ENCODE peak calls at places on chromosomes 11 and 22, in nine cellular contexts. Q is HCT116, L is RWPE1, O is heart left ventricle, U is MM.1S, M is upper lobe of right lung, K is cardiac muscle cell, V is mammary epithelial cell, T is pancreas. H is an unnamed sample.

GRCh38 chr22:16387088-16387487 is 205.5 kb downstream of the CCT8L2 start:
- DNase-seq in V (no peak), O (no peak), L (no peak), U (no peak), K (no peak), Q (no peak), T (no peak), M (peak), H (no peak)

GRCh38 chr11:77113382-77114088 is 10.9 kb downstream of the OMP start:
- DNase-seq in L (peak), U (peak), V (no peak), O (no peak), T (no peak), K (peak), M (no peak), Q (no peak), H (no peak)

GRCh38 chr11:117723625-117724024 is 73.4 kb downstream of the DSCAML1 start:
- DNase-seq in K (no peak), Q (no peak), V (no peak), L (no peak), M (peak), T (no peak), U (no peak), O (no peak), H (no peak)

GRCh38 chr11:1751521-1751921 is 1.1 kb upstream of the IFITM10 start:
- DNase-seq in K (no peak), L (no peak), M (peak), V (no peak), T (no peak), O (no peak), Q (no peak), U (no peak), H (no peak)

GRCh38 chr11:103546236-103546635 is 437.0 kb downstream of the DYNC2H1 start:
- DNase-seq in M (no peak), L (peak), K (no peak), O (no peak), V (peak), U (no peak), Q (no peak), T (no peak), H (no peak)

GRCh38 chr11:78822931-78823423 is 248.3 kb upstream of the NARS2 start:
- DNase-seq in M (peak), Q (no peak), O (peak), T (no peak), U (no peak), L (no peak), K (no peak), V (no peak), H (no peak)

GRCh38 chr22:20530368-20531153 is 23.2 kb downstream of the MED15 start:
- DNase-seq in L (peak), T (no peak), Q (peak), V (peak), K (peak), O (no peak), U (no peak), M (no peak), H (no peak)

GRCh38 chr11:73869234-73869949 is 7.3 kb downstream of the COA4 start:
- DNase-seq in Q (no peak), O (no peak), T (no peak), K (no peak), U (peak), L (no peak), V (no peak), M (no peak), H (no peak)

GRCh38 chr11:762421-763072 is 14.7 kb downstream of the GATD1 start:
- DNase-seq in Q (peak), K (peak), V (peak), O (no peak), T (no peak), U (no peak), M (no peak), L (peak), H (no peak)

GRCh38 chr11:68302256-68303054 is 9.9 kb upstream of the LRP5 start:
- DNase-seq in T (no peak), U (no peak), M (no peak), V (peak), K (peak), O (no peak), L (peak), Q (peak), H (no peak)

GRCh38 chr22:46587067-46587471 is 33.1 kb upstream of the GRAMD4 start:
- DNase-seq in U (no peak), M (no peak), Q (no peak), K (no peak), V (no peak), L (no peak), T (no peak), O (no peak), H (no peak)

GRCh38 chr11:72924568-72925190 is 110.5 kb downstream of the ATG16L2 start:
- DNase-seq in Q (peak), O (no peak), K (peak), T (no peak), U (peak), V (peak), M (no peak), L (peak), H (no peak)

GRCh38 chr11:118306556-118306955 is 2.0 kb downstream of the CD3E start:
- DNase-seq in O (no peak), U (no peak), V (no peak), L (no peak), M (no peak), T (no peak), Q (no peak), K (peak), H (no peak)

GRCh38 chr22:30926706-30927105 is 41.9 kb downstream of the MORC2 start:
- DNase-seq in T (no peak), Q (no peak), O (no peak), M (no peak), K (no peak), U (no peak), V (no peak), L (no peak), H (peak)

GRCh38 chr22:20567371-20567847 is 60.0 kb downstream of the MED15 start:
- DNase-seq in U (no peak), V (peak), O (no peak), T (no peak), K (no peak), Q (no peak), M (no peak), L (peak), H (no peak)

GRCh38 chr11:35066783-35067476 is 72.0 kb upstream of the CD44 start:
- DNase-seq in V (no peak), Q (no peak), O (no peak), K (peak), L (no peak), U (peak), T (no peak), M (no peak), H (no peak)

GRCh38 chr11:69448471-69449284 is 32.8 kb upstream of the LINC01488 start:
- DNase-seq in T (no peak), K (no peak), L (no peak), O (no peak), Q (no peak), M (no peak), V (no peak), U (no peak), H (no peak)

GRCh38 chr11:105367129-105367528 is 227.6 kb upstream of the CARD18 start:
- DNase-seq in Q (no peak), T (no peak), O (no peak), U (no peak), M (no peak), L (no peak), K (no peak), V (peak), H (no peak)

GRCh38 chr11:27352781-27353180 is 10.2 kb downstream of the CCDC34 start:
- DNase-seq in V (no peak), K (no peak), O (no peak), M (no peak), L (no peak), Q (no peak), T (no peak), U (no peak), H (no peak)

GRCh38 chr22:49636214-49636613 is 191.5 kb downstream of the BRD1 start:
- DNase-seq in O (no peak), M (no peak), V (no peak), U (no peak), L (no peak), Q (no peak), T (no peak), K (no peak), H (no peak)

GRCh38 chr11:2791521-2792375 is 92.0 kb upstream of the KCNQ1OT1 start:
- DNase-seq in L (no peak), O (peak), Q (no peak), K (no peak), U (no peak), V (no peak), M (peak), T (peak), H (peak)

GRCh38 chr22:47835726-47836125 is 1073.3 kb downstream of the TBC1D22A start:
- DNase-seq in L (peak), T (no peak), V (peak), M (no peak), U (peak), Q (peak), O (no peak), K (peak), H (no peak)

GRCh38 chr11:2512431-2513407 is 67.9 kb downstream of the KCNQ1 start:
- DNase-seq in M (peak), Q (no peak), T (peak), U (no peak), L (no peak), V (no peak), O (peak), K (no peak), H (peak)

GRCh38 chr11:17504330-17505107 is 27.9 kb upstream of the ABCC8 start:
- DNase-seq in L (peak), V (peak), Q (peak), T (peak), K (peak), O (peak), U (peak), M (peak), H (peak)

GRCh38 chr11:115194798-115195101 is 309.5 kb downstream of the CADM1 start:
- DNase-seq in U (peak), O (no peak), K (no peak), L (no peak), Q (no peak), T (no peak), M (no peak), V (no peak), H (no peak)

GRCh38 chr22:16783930-16784354 is 41.3 kb downstream of the XKR3 start:
- DNase-seq in K (no peak), U (peak), V (no peak), T (no peak), L (peak), O (no peak), Q (peak), M (no peak), H (no peak)

GRCh38 chr11:64650923-64651523 is 60.0 kb downstream of the SLC22A12 start:
- DNase-seq in T (no peak), O (no peak), L (peak), V (no peak), Q (peak), U (no peak), M (no peak), K (peak), H (no peak)

DNA sequence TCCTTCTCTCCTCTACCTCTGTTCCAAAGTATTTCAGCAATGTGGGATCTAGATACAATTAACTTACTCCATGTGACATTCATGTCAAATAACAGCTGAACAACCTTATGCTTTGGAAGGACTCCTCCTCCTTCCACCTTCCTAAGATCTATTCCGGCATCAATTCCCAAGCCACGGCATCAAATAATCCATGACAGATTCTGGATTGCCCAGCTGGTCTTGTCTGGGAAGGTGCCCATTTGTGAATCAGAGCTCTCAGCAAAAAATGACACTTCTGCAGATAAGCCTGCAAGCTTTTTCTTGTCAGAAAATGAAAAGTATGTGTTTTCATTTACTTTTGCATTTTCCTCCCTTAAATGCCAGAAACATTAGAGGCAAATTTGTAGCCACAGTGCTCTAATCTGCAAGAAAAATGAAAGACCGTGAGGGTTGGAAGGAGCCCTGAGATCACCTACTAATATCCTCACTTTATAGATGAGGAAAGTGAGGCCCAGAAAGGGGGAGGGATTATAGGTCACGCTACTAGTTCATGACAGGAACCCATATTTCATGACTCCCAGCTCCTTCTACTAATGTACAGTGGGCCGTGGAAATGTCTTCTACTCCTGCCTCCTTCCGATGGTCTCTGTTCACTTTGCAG is 124.0 kb downstream of the ME3 start:
- DNase-seq in K (peak), U (no peak), L (no peak), V (no peak), Q (no peak), O (no peak), T (no peak), M (no peak), H (no peak)
- TF ChIP-seq CTCF in K (no peak), U (no peak), L (no peak), V (no peak), Q (no peak), O (no peak), T (no peak), M (no peak), H (no peak)

GRCh38 chr11:71420455-71421241 is 27.5 kb downstream of the DHCR7 start:
- DNase-seq in M (no peak), T (peak), U (peak), V (peak), L (peak), Q (peak), K (peak), O (no peak), H (no peak)
- TF ChIP-seq CTCF in M (peak), T (peak), U (peak), V (peak), L (peak), Q (peak), K (peak), O (peak), H (peak)

DNA sequence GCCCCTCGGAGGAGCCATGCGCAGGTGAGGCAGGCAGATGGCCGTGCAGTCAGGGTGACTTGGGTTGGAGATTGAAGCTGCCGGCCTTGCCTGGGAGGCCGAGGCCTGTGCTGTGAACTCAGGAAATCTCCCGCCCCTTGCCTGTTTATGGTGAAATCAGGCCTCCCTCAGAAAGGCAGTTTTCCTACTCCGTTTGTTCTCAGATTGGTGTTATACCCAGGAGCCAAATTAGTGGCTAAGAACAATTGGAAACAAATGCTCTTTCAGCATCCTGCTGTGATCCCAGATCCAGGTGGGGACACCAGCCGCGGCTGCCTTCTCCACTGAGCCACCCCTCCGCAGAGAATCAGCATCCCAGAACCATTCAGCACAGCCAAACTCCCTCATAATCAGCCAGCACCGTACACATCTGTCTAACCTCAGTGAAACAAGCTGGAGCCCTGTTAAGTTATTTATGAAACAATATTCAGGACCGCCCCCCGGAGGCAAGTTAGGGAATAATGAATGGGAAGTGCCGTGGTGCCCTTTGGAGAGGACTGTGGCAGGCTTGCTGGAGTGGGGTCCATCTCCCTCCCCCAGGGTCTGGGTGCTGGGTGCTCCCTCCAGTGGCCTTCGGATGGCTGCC is 60.0 kb downstream of the PKNOX2 start:
- DNase-seq in L (no peak), K (peak), O (peak), V (peak), T (peak), U (no peak), Q (peak), M (no peak), H (no peak)
- TF ChIP-seq CTCF in L (no peak), K (peak), O (peak), V (peak), T (no peak), U (no peak), Q (peak), M (peak), H (peak)

GRCh38 chr11:88338223-88338661 is 706 bp upstream of the CTSC start:
- DNase-seq in U (peak), V (peak), K (peak), Q (no peak), O (peak), L (peak), T (peak), M (peak), H (no peak)

GRCh38 chr11:88341852-88342251 is 4.3 kb upstream of the CTSC start:
- DNase-seq in V (no peak), O (no peak), M (no peak), L (no peak), U (no peak), K (no peak), T (no peak), Q (no peak), H (no peak)

GRCh38 chr11:88335284-88335683 is 2.3 kb downstream of the CTSC start:
- DNase-seq in O (no peak), T (no peak), M (no peak), V (no peak), U (no peak), Q (no peak), L (no peak), K (peak), H (no peak)

GRCh38 chr11:88340366-88340930 is 2.9 kb upstream of the CTSC start:
- DNase-seq in T (no peak), U (no peak), L (no peak), O (no peak), Q (no peak), V (no peak), M (no peak), K (no peak), H (no peak)

GRCh38 chr11:88337342-88338222 is at the start of gene CTSC:
- DNase-seq in T (peak), K (peak), Q (peak), O (peak), V (peak), L (peak), U (peak), M (peak), H (peak)
- TF ChIP-seq CTCF in T (no peak), K (no peak), Q (no peak), O (no peak), V (no peak), L (no peak), U (no peak), M (peak), H (no peak)

GRCh38 chr11:121757480-121758125 is 304.8 kb upstream of the SORL1-AS1 start:
- DNase-seq in U (peak), V (peak), M (no peak), Q (no peak), L (peak), K (no peak), T (no peak), O (no peak), H (no peak)
- TF ChIP-seq CTCF in U (no peak), V (peak), M (no peak), Q (no peak), L (no peak), K (no peak), T (no peak), O (no peak), H (no peak)

GRCh38 chr11:83661491-83662350 is 375.6 kb upstream of the CCDC90B start:
- DNase-seq in T (no peak), Q (no peak), V (peak), K (no peak), M (no peak), L (no peak), U (no peak), O (no peak), H (no peak)
- TF ChIP-seq CTCF in T (no peak), Q (no peak), V (no peak), K (no peak), M (no peak), L (no peak), U (no peak), O (no peak), H (no peak)

GRCh38 chr11:59201376-59201775 is 11.4 kb downstream of the MPEG1 start:
- DNase-seq in M (no peak), O (no peak), T (no peak), Q (no peak), L (peak), K (no peak), V (no peak), U (no peak), H (no peak)
- TF ChIP-seq CTCF in M (peak), O (no peak), T (no peak), Q (peak), L (peak), K (peak), V (peak), U (peak), H (no peak)

GRCh38 chr11:58292017-58292416 is 24.0 kb upstream of the OR10W1 start:
- DNase-seq in Q (no peak), M (no peak), U (no peak), V (no peak), L (no peak), T (no peak), O (no peak), K (no peak), H (no peak)

GRCh38 chr11:58285483-58286040 is 17.5 kb upstream of the OR10W1 start:
- DNase-seq in U (no peak), L (no peak), O (no peak), M (no peak), T (no peak), V (peak), K (no peak), Q (no peak), H (no peak)

GRCh38 chr11:58289266-58289665 is 21.2 kb upstream of the OR10W1 start:
- DNase-seq in U (no peak), Q (no peak), V (no peak), L (no peak), K (no peak), O (no peak), T (no peak), M (no peak), H (no peak)

GRCh38 chr11:58286249-58286648 is 18.2 kb upstream of the OR10W1 start:
- DNase-seq in O (no peak), U (peak), M (no peak), K (peak), V (peak), T (no peak), Q (peak), L (peak), H (no peak)
- TF ChIP-seq CTCF in O (peak), U (peak), M (peak), K (peak), V (peak), T (no peak), Q (peak), L (peak), H (peak)